ENCODE peak calls at places on chromosomes 1 and 21, in ten cellular contexts. L, T, D, G, X, H, C, R, F and W are unnamed samples.

GRCh38 chr1:195748969-195749368 is 859.3 kb downstream of the KCNT2 start:
- DNase-seq in D (no peak), L (no peak), C (no peak), T (no peak), F (no peak), H (no peak), R (no peak), G (no peak), X (no peak), W (no peak)

GRCh38 chr1:205547932-205548827 is 43.7 kb downstream of the CDK18 start:
- DNase-seq in C (no peak), F (no peak), T (no peak), L (no peak), X (no peak), D (no peak), H (no peak), G (no peak), R (peak), W (no peak)

GRCh38 chr21:15293251-15293650 is 228.5 kb upstream of the NRIP1 start:
- DNase-seq in F (no peak), L (no peak), H (no peak), D (no peak), R (no peak), T (peak), C (peak), G (peak), X (no peak), W (peak)

GRCh38 chr1:186749820-186750219 is 69.6 kb upstream of the PTGS2 start:
- DNase-seq in R (no peak), C (no peak), D (no peak), T (no peak), F (no peak), X (no peak), H (no peak), G (no peak), L (no peak), W (no peak)

GRCh38 chr1:158180741-158181576 is at the start of gene CD1D:
- DNase-seq in T (no peak), L (no peak), G (peak), H (peak), C (peak), D (no peak), X (peak), F (peak), R (peak), W (no peak)

GRCh38 chr1:174938306-174939000 is 61.3 kb upstream of the CACYBP start:
- DNase-seq in X (no peak), L (no peak), C (no peak), D (no peak), F (no peak), R (no peak), T (no peak), H (no peak), G (peak), W (no peak)

GRCh38 chr1:156801409-156802121 is 15.1 kb downstream of the SH2D2A start:
- DNase-seq in R (peak), C (peak), D (no peak), G (peak), T (peak), L (peak), H (peak), F (no peak), X (no peak), W (no peak)

GRCh38 chr1:220880726-220881506 is 1.7 kb downstream of the HLX start:
- DNase-seq in H (peak), X (no peak), L (no peak), D (no peak), T (no peak), C (peak), R (no peak), F (peak), G (peak), W (no peak)

GRCh38 chr1:202852163-202852904 is 36.6 kb downstream of the RABIF start:
- DNase-seq in L (no peak), C (peak), G (peak), F (peak), T (no peak), X (no peak), R (peak), D (no peak), H (no peak), W (peak)

GRCh38 chr1:89523597-89524368 is 846 bp upstream of the LRRC8B start:
- DNase-seq in T (no peak), L (peak), X (no peak), F (peak), C (peak), G (peak), H (no peak), D (no peak), R (no peak), W (peak)

GRCh38 chr1:101161619-101162018 is 75.2 kb upstream of the S1PR1 start:
- DNase-seq in D (no peak), F (no peak), T (no peak), X (no peak), H (no peak), G (no peak), R (no peak), C (no peak), L (no peak), W (no peak)

GRCh38 chr1:3069491-3070303 is 694 bp downstream of the PRDM16 start:
- DNase-seq in G (peak), C (peak), D (peak), L (no peak), R (no peak), X (peak), T (no peak), F (peak), H (peak), W (no peak)

GRCh38 chr1:165403835-165404482 is 41.0 kb downstream of the RXRG start:
- DNase-seq in L (peak), T (no peak), D (no peak), X (peak), H (no peak), C (peak), F (peak), R (no peak), G (peak), W (peak)

GRCh38 chr1:41493117-41493536 is 8.6 kb upstream of the EDN2 start:
- DNase-seq in D (no peak), H (no peak), L (no peak), C (peak), T (peak), X (no peak), F (no peak), R (no peak), G (peak), W (no peak)

GRCh38 chr1:2046225-2046917 is 3.8 kb upstream of the PRKCZ start:
- DNase-seq in T (no peak), X (peak), R (peak), D (no peak), F (peak), G (peak), H (peak), C (peak), L (peak), W (peak)

GRCh38 chr1:164983023-164983650 is 373.4 kb downstream of the LMX1A start:
- DNase-seq in H (no peak), D (no peak), R (no peak), L (no peak), T (no peak), X (no peak), F (no peak), C (no peak), G (no peak), W (no peak)

GRCh38 chr1:166080965-166081870 is 85.6 kb downstream of the FAM78B start:
- DNase-seq in T (no peak), X (no peak), R (no peak), F (no peak), D (no peak), G (peak), C (no peak), L (no peak), H (no peak), W (no peak)

GRCh38 chr21:32306021-32306780 is 7.5 kb downstream of the MRAP start:
- DNase-seq in C (peak), T (no peak), D (no peak), H (no peak), X (peak), L (no peak), G (no peak), F (no peak), R (no peak), W (peak)

GRCh38 chr1:81802601-81803422 is 2.1 kb downstream of the ADGRL2 start:
- DNase-seq in H (peak), F (peak), L (peak), D (no peak), X (peak), C (peak), T (peak), R (no peak), G (peak), W (no peak)

GRCh38 chr1:84959294-84959693 is 37.6 kb downstream of the MCOLN2 start:
- DNase-seq in R (no peak), C (peak), D (no peak), L (no peak), X (no peak), G (no peak), H (no peak), T (no peak), F (no peak), W (no peak)

GRCh38 chr1:53946252-53947171 is at the start of gene LRRC42:
- DNase-seq in H (no peak), F (peak), R (no peak), L (peak), T (no peak), C (no peak), D (no peak), G (peak), X (no peak), W (no peak)

GRCh38 chr21:36504067-36505058 is 24.4 kb upstream of the CLDN14 start:
- DNase-seq in G (peak), R (peak), L (peak), D (no peak), T (peak), F (peak), C (peak), X (no peak), H (no peak), W (peak)

GRCh38 chr1:217090073-217090911 is 367.1 kb upstream of the ESRRG start:
- DNase-seq in H (no peak), D (no peak), L (no peak), T (no peak), G (no peak), X (no peak), F (no peak), C (no peak), R (no peak), W (no peak)

GRCh38 chr1:9593492-9594465 is 5.1 kb downstream of the TMEM201 start:
- DNase-seq in D (no peak), C (peak), R (no peak), L (peak), F (peak), X (peak), G (peak), T (no peak), H (peak), W (peak)

GRCh38 chr21:39788383-39788782 is 43.4 kb downstream of the IGSF5 start:
- DNase-seq in L (peak), G (peak), C (peak), X (peak), T (peak), D (no peak), H (peak), F (no peak), R (no peak), W (peak)

GRCh38 chr1:109928591-109929111 is 18.0 kb downstream of the CSF1 start:
- DNase-seq in G (peak), T (no peak), C (peak), R (peak), D (no peak), F (no peak), H (peak), L (no peak), X (no peak), W (no peak)

GRCh38 chr1:88571510-88571909 is 112.6 kb upstream of the PKN2 start:
- DNase-seq in R (no peak), G (no peak), C (no peak), X (no peak), T (no peak), F (no peak), L (no peak), H (no peak), D (no peak), W (no peak)

GRCh38 chr1:225915538-225915991 is 8.5 kb downstream of the PYCR2 start:
- DNase-seq in L (peak), C (no peak), G (no peak), T (no peak), D (no peak), H (no peak), X (no peak), F (no peak), R (no peak), W (no peak)

GRCh38 chr1:229434641-229435051 is 752 bp upstream of the ACTA1 start:
- DNase-seq in X (no peak), F (no peak), C (no peak), R (no peak), L (no peak), T (no peak), D (no peak), H (peak), G (no peak), W (no peak)

GRCh38 chr1:176857632-176858031 is 306.9 kb downstream of the ASTN1 start:
- DNase-seq in R (no peak), L (no peak), G (no peak), H (no peak), C (no peak), D (no peak), X (no peak), T (no peak), F (no peak), W (no peak)

GRCh38 chr21:32457360-32457840 is 44.9 kb downstream of the EVA1C start:
- DNase-seq in T (no peak), F (no peak), C (no peak), D (no peak), G (no peak), X (no peak), R (no peak), H (peak), L (no peak), W (no peak)

GRCh38 chr1:198798923-198799386 is 160.1 kb downstream of the PTPRC start:
- DNase-seq in X (no peak), C (no peak), H (no peak), F (peak), D (no peak), R (no peak), G (no peak), T (no peak), L (no peak), W (no peak)

GRCh38 chr1:187931781-187932180 is 1103.0 kb downstream of the PLA2G4A start:
- DNase-seq in D (no peak), X (no peak), L (no peak), G (no peak), T (no peak), R (no peak), H (no peak), C (no peak), F (no peak), W (no peak)

GRCh38 chr1:34115233-34115632 is 49.8 kb downstream of the CSMD2 start:
- DNase-seq in C (no peak), R (no peak), F (no peak), X (no peak), L (no peak), H (no peak), D (no peak), T (no peak), G (no peak), W (no peak)

GRCh38 chr1:228778466-228778865 is 43.2 kb downstream of the RHOU start:
- DNase-seq in F (no peak), R (no peak), G (no peak), H (no peak), T (no peak), D (no peak), X (no peak), L (no peak), C (no peak), W (no peak)